ENCODE peak calls at places on chromosomes 11 and 22, in five cellular contexts. C is activated T-cell treated with anti-CD3 and anti-CD28 coated beads, Interleukin-2, amount 50 U/mL, for 24 hours; S is kidney glomerular epithelial cell; V is RPMI8226; H is HL-60. B is an unnamed sample.

GRCh38 chr22:20781272-20781990 is 7.5 kb downstream of the SERPIND1 start:
- DNase-seq in C (peak; percentile 46), S (no peak), V (no peak), H (peak; percentile 61), B (no peak)

GRCh38 chr11:19380375-19380774 is 139.6 kb upstream of the E2F8 start:
- DNase-seq in C (no peak), S (peak; percentile 97), V (no peak), H (no peak), B (no peak)

GRCh38 chr22:17272511-17272991 is 53.3 kb upstream of the ADA2 start:
- DNase-seq in C (no peak), S (no peak), V (no peak), H (no peak), B (no peak)

GRCh38 chr11:13782395-13783080 is 114.1 kb downstream of the FAR1 start:
- DNase-seq in C (no peak), S (no peak), V (no peak), H (no peak), B (no peak)

GRCh38 chr22:19505735-19506126 is 18.5 kb downstream of the CLDN5 start:
- DNase-seq in C (no peak), S (no peak), V (no peak), H (no peak), B (no peak)

GRCh38 chr11:88086297-88086696 is 88.9 kb downstream of the RAB38 start:
- DNase-seq in C (no peak), S (no peak), V (no peak), H (no peak), B (no peak)

GRCh38 chr22:30453731-30454510 is 17.9 kb downstream of the SEC14L3 start:
- DNase-seq in C (no peak), S (peak; percentile 5), V (peak; percentile 50), H (peak; percentile 21), B (peak; percentile 14)

GRCh38 chr11:15472405-15472799 is 357.7 kb downstream of the INSC start:
- DNase-seq in C (no peak), S (peak; percentile 88), V (no peak), H (no peak), B (no peak)

GRCh38 chr11:126282742-126283591 is at the start of gene TIRAP:
- DNase-seq in C (peak; percentile 80), S (peak; percentile 53), V (peak; percentile 62), H (peak; percentile 53), B (peak; percentile 85)

GRCh38 chr11:69531717-69532088 is 50.2 kb downstream of the LINC01488 start:
- DNase-seq in C (no peak), S (no peak), V (no peak), H (no peak), B (no peak)

GRCh38 chr11:44972746-44973435 is 22.2 kb upstream of the TP53I11 start:
- DNase-seq in C (no peak), S (no peak), V (no peak), H (no peak), B (no peak)

GRCh38 chr11:80383655-80384054 is 942.8 kb upstream of the TENM4 start:
- DNase-seq in C (no peak), S (no peak), V (no peak), H (no peak), B (no peak)

GRCh38 chr11:64206457-64207246 is at the start of gene FERMT3:
- DNase-seq in C (peak; percentile 84), S (no peak), V (peak; percentile 32), H (peak; percentile 90), B (peak; percentile 95)

GRCh38 chr22:23606204-23607131 is 25.7 kb downstream of the DRICH1 start:
- DNase-seq in C (no peak), S (no peak), V (no peak), H (no peak), B (no peak)

GRCh38 chr11:119306373-119306890 is 10.5 kb downstream of the MCAM start:
- DNase-seq in C (peak; percentile 58), S (no peak), V (no peak), H (no peak), B (peak; percentile 22)

GRCh38 chr11:62546244-62546936 is at the start of gene AHNAK:
- DNase-seq in C (peak; percentile 75), S (peak; percentile 27), V (peak; percentile 87), H (peak; percentile 71), B (peak; percentile 20)

GRCh38 chr11:6686006-6686405 is 2.9 kb upstream of the MRPL17 start:
- DNase-seq in C (no peak), S (no peak), V (no peak), H (no peak), B (no peak)

GRCh38 chr11:33040862-33041453 is 1.6 kb downstream of the TCP11L1 start:
- DNase-seq in C (no peak), S (no peak), V (no peak), H (no peak), B (no peak)

GRCh38 chr11:78417888-78418583 is 416 bp upstream of the GAB2 start:
- DNase-seq in C (peak; percentile 81), S (peak; percentile 18), V (peak; percentile 88), H (peak; percentile 47), B (peak; percentile 55)

GRCh38 chr11:10272132-10272531 is 21.9 kb downstream of the SBF2 start:
- DNase-seq in C (no peak), S (no peak), V (no peak), H (no peak), B (no peak)

B was measured in GF-D8.